ENCODE peak calls at places on chromosome 16, in six cellular contexts. One of them, this sample, is unnamed.

GRCh38 chr16:26762596-26762995 is 304.1 kb upstream of the C16orf82 start:
- DNase-seq in mammary epithelial cell: no peak
- DNase-seq in cardiac muscle cell: no peak
- DNase-seq in pancreas: no peak
- DNase-seq in foreskin keratinocyte: no peak
- DNase-seq in heart left ventricle: no peak
- DNase-seq in this sample: no peak

GRCh38 chr16:22324787-22325597 is 27.8 kb downstream of the POLR3E start:
- DNase-seq in mammary epithelial cell: peak
- DNase-seq in cardiac muscle cell: no peak
- DNase-seq in pancreas: no peak
- DNase-seq in foreskin keratinocyte: no peak
- DNase-seq in heart left ventricle: no peak
- DNase-seq in this sample: no peak

GRCh38 chr16:78749745-78750268 is 650.4 kb downstream of the WWOX start:
- DNase-seq in mammary epithelial cell: no peak
- DNase-seq in cardiac muscle cell: no peak
- DNase-seq in pancreas: no peak
- DNase-seq in foreskin keratinocyte: no peak
- DNase-seq in heart left ventricle: no peak
- DNase-seq in this sample: no peak

GRCh38 chr16:12319464-12320030 is 343.0 kb downstream of the SNX29 start:
- DNase-seq in mammary epithelial cell: no peak
- DNase-seq in cardiac muscle cell: no peak
- DNase-seq in pancreas: no peak
- DNase-seq in foreskin keratinocyte: no peak
- DNase-seq in heart left ventricle: no peak
- DNase-seq in this sample: no peak

GRCh38 chr16:88633684-88634140 is 4.7 kb upstream of the IL17C start:
- DNase-seq in mammary epithelial cell: peak
- DNase-seq in cardiac muscle cell: peak
- DNase-seq in pancreas: no peak
- DNase-seq in foreskin keratinocyte: peak
- DNase-seq in heart left ventricle: peak
- DNase-seq in this sample: no peak

GRCh38 chr16:58076514-58076913 is 51.0 kb downstream of the MMP15 start:
- DNase-seq in mammary epithelial cell: no peak
- DNase-seq in cardiac muscle cell: no peak
- DNase-seq in pancreas: no peak
- DNase-seq in foreskin keratinocyte: no peak
- DNase-seq in heart left ventricle: no peak
- DNase-seq in this sample: no peak

GRCh38 chr16:73565263-73565662 is 517.3 kb upstream of the ZFHX3 start:
- DNase-seq in mammary epithelial cell: no peak
- DNase-seq in cardiac muscle cell: no peak
- DNase-seq in pancreas: no peak
- DNase-seq in foreskin keratinocyte: no peak
- DNase-seq in heart left ventricle: no peak
- DNase-seq in this sample: no peak

GRCh38 chr16:23682181-23682580 is 3.5 kb downstream of the PLK1 start:
- DNase-seq in mammary epithelial cell: no peak
- DNase-seq in cardiac muscle cell: peak
- DNase-seq in pancreas: no peak
- DNase-seq in foreskin keratinocyte: no peak
- DNase-seq in heart left ventricle: no peak
- DNase-seq in this sample: no peak

GRCh38 chr16:15653227-15653626 is 3.2 kb downstream of the NDE1 start:
- DNase-seq in mammary epithelial cell: peak
- DNase-seq in cardiac muscle cell: peak
- DNase-seq in pancreas: no peak
- DNase-seq in foreskin keratinocyte: peak
- DNase-seq in heart left ventricle: no peak
- DNase-seq in this sample: peak

DNA sequence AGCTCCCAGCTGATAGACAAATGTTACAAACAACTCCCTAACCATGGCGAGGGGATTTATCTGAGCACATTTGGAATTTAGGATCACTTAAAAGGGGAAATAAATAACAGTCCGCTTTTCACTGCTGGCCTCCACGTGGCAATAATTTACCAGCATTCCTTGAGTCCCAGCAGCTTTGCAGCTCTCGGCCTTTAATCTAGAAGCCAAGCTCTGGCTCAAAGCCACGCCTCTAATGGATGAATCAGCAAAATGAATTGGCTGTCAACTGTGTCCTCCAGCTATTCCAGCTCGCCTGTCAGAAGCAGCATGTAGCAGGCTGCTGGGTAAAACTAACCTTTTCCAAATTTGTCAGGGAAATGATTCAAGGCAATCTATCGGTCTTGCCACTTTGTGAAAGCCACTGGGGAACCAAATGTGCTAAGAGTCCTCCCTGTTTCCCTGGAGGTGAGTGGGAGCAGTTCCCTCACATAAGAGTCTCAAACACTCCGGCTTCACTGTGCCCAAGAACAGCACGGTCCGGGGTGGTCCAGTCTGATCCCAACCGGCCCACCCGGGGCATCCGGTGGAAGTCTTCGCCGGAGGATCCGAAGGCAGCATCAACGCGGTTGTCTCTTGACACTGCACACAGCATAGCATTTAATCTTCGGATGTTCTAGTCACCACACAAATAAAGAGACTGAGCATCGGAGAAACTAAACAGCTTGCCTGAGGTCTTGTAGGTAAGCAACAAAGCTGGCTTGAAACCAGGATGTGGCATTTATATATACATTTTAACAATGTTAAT is 143.3 kb downstream of the PARN start:
- DNase-seq in mammary epithelial cell: peak
- DNase-seq in cardiac muscle cell: peak
- DNase-seq in pancreas: peak
- DNase-seq in foreskin keratinocyte: peak
- DNase-seq in heart left ventricle: no peak
- DNase-seq in this sample: peak
- TF ChIP-seq CTCF in mammary epithelial cell: no peak
- TF ChIP-seq CTCF in cardiac muscle cell: no peak
- TF ChIP-seq CTCF in pancreas: no peak
- TF ChIP-seq CTCF in foreskin keratinocyte: no peak
- TF ChIP-seq CTCF in heart left ventricle: no peak
- TF ChIP-seq CTCF in this sample: no peak

GRCh38 chr16:14513389-14514107 is 116.5 kb downstream of the PARN start:
- DNase-seq in mammary epithelial cell: no peak
- DNase-seq in cardiac muscle cell: no peak
- DNase-seq in pancreas: no peak
- DNase-seq in foreskin keratinocyte: no peak
- DNase-seq in heart left ventricle: no peak
- DNase-seq in this sample: no peak

GRCh38 chr16:14510939-14511797 is 118.9 kb downstream of the PARN start:
- DNase-seq in mammary epithelial cell: peak
- DNase-seq in cardiac muscle cell: peak
- DNase-seq in pancreas: no peak
- DNase-seq in foreskin keratinocyte: peak
- DNase-seq in heart left ventricle: no peak
- DNase-seq in this sample: peak

GRCh38 chr16:14510581-14510938 is 119.5 kb downstream of the PARN start:
- DNase-seq in mammary epithelial cell: no peak
- DNase-seq in cardiac muscle cell: no peak
- DNase-seq in pancreas: no peak
- DNase-seq in foreskin keratinocyte: no peak
- DNase-seq in heart left ventricle: no peak
- DNase-seq in this sample: no peak

GRCh38 chr16:14509675-14510132 is 120.4 kb downstream of the PARN start:
- DNase-seq in mammary epithelial cell: no peak
- DNase-seq in cardiac muscle cell: peak
- DNase-seq in pancreas: no peak
- DNase-seq in foreskin keratinocyte: no peak
- DNase-seq in heart left ventricle: no peak
- DNase-seq in this sample: no peak

DNA sequence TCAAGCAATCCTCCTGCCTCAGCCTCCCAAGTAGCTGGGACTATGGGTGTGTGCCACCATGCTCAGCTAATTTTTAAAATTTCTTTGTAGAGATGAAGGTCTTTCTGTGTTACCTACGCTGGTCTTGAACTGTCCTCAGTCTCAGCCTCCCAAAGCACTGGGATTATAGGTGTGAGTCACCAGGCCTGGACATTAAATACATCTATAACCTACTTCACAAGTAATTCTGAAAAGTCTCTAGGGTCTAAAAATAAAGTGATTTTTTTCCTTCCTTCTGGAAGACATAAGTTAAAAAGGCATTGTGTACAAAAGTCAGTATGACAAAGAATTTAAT is 118.3 kb downstream of the PARN start:
- DNase-seq in mammary epithelial cell: peak
- DNase-seq in cardiac muscle cell: no peak
- DNase-seq in pancreas: no peak
- DNase-seq in foreskin keratinocyte: peak
- DNase-seq in heart left ventricle: no peak
- DNase-seq in this sample: no peak
- H3K27ac ChIP-seq in mammary epithelial cell: peak
- H3K27ac ChIP-seq in cardiac muscle cell: no peak
- H3K27ac ChIP-seq in pancreas: no peak
- H3K27ac ChIP-seq in foreskin keratinocyte: peak
- H3K27ac ChIP-seq in heart left ventricle: no peak
- H3K27ac ChIP-seq in this sample: peak

DNA sequence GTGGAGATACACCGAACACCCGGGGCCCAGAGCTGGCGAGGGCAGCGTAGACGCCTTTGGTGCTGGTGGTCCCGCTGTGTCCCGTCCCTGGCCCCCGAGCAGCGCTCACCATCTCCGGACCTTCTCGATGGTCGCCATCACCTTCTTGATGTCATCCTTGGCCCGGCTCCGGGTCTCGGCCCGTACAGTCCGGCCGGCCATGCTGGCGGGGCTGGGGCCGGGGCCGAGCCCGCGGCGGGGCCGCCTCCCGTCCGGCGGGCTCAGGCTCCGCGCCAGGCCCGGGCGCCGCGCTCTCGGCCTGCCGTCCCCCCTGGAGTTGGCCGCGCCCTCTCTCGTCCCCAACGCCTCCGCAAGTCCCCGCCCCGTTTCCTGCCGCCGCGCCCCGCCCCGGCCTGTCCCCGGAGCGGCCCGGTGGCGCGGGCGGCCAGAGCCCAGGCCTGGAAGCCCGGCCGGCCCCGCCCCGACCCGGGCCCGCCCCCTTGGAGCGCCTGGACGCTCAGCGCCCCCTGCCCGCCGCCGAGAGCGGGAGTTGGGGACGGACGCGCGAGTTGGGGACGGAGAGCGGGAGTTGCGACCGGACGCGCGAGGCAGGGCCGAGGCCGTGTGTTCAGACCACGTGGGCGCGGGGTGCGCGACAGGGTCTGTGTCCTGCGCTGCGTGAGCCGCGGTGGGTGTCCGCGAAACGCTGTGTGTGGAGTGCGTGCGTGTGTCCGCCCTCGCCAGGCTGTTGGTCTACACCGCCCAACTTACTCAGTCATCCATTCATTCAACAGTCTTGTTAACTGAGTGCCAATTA is at the start of gene BCL7C:
- DNase-seq in mammary epithelial cell: peak
- DNase-seq in cardiac muscle cell: peak
- DNase-seq in pancreas: peak
- DNase-seq in foreskin keratinocyte: peak
- DNase-seq in heart left ventricle: peak
- DNase-seq in this sample: peak
- TF ChIP-seq CTCF in mammary epithelial cell: peak
- TF ChIP-seq CTCF in cardiac muscle cell: peak
- TF ChIP-seq CTCF in pancreas: no peak
- TF ChIP-seq CTCF in foreskin keratinocyte: peak
- TF ChIP-seq CTCF in heart left ventricle: peak
- TF ChIP-seq CTCF in this sample: peak

GRCh38 chr16:17334096-17334495 is 136.7 kb downstream of the XYLT1 start:
- DNase-seq in mammary epithelial cell: peak
- DNase-seq in cardiac muscle cell: no peak
- DNase-seq in pancreas: no peak
- DNase-seq in foreskin keratinocyte: peak
- DNase-seq in heart left ventricle: no peak
- DNase-seq in this sample: peak
- H3K27ac ChIP-seq in mammary epithelial cell: no peak
- H3K27ac ChIP-seq in cardiac muscle cell: no peak
- H3K27ac ChIP-seq in pancreas: no peak
- H3K27ac ChIP-seq in foreskin keratinocyte: no peak
- H3K27ac ChIP-seq in heart left ventricle: no peak
- H3K27ac ChIP-seq in this sample: no peak

DNA sequence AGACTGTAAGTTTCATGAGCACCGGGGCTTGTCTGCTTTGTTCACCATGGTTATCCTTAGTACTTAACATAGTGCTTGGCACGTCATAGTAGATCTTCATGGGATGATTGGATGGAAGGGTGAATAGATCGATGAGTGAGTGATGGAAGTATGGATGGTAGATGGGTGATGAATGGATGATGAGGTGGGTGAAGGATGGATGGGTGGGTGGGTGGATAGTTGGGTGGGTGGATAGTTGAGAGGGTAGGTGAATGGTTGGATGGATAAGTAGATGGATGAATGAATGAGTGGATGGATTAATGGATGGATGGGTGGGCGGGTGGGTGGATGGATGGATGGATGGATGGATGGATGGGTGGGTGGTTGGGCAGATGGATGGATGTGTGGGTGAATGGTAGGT is 133.2 kb upstream of the PLCG2 start:
- DNase-seq in mammary epithelial cell: no peak
- DNase-seq in cardiac muscle cell: no peak
- DNase-seq in pancreas: no peak
- DNase-seq in foreskin keratinocyte: no peak
- DNase-seq in heart left ventricle: no peak
- DNase-seq in this sample: no peak
- TF ChIP-seq CTCF in mammary epithelial cell: no peak
- TF ChIP-seq CTCF in cardiac muscle cell: no peak
- TF ChIP-seq CTCF in pancreas: no peak
- TF ChIP-seq CTCF in foreskin keratinocyte: no peak
- TF ChIP-seq CTCF in heart left ventricle: no peak
- TF ChIP-seq CTCF in this sample: no peak

DNA sequence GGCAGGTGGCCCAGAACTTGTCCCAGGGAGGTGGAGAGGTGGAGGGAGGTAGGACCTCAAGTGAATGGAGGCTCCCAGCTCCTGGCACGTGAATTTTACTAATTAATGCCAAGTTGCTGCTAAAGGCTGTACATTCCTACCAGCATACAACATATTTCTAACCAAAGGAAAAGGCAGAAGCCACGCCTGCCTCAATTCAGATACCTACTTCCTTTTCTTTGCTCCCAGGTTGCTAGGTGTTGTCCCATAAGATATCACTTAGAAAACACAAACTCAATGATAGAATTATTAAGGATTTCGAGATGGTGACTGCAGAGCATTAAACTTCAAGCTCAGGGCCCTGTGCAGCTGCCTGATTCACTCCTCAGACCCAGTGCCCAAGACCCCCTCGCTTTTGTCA is 20.5 kb upstream of the SMPD3 start:
- DNase-seq in mammary epithelial cell: no peak
- DNase-seq in cardiac muscle cell: no peak
- DNase-seq in pancreas: no peak
- DNase-seq in foreskin keratinocyte: no peak
- DNase-seq in heart left ventricle: no peak
- DNase-seq in this sample: no peak
- H3K27ac ChIP-seq in mammary epithelial cell: no peak
- H3K27ac ChIP-seq in cardiac muscle cell: no peak
- H3K27ac ChIP-seq in pancreas: no peak
- H3K27ac ChIP-seq in foreskin keratinocyte: no peak
- H3K27ac ChIP-seq in heart left ventricle: no peak
- H3K27ac ChIP-seq in this sample: no peak

DNA sequence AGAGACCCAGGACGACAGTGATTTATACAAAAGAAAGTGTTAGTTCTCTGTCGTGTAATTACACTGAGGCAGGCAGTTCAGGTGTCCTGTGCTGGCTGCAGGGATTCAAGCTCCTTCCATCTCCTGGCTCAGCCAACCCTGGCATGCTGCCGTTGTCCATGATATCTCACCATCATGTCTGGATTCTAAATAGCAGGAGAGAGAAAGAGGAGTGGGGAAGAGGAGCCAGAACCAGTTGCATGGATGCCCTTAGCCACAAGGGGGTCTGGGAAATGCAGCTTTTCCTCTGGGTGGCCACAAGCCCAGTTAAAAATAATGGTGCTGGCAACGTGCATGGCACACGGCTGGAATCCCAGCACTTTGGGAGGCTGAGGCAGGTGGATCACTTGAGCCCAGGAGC is 9.7 kb downstream of the C16orf54 start:
- DNase-seq in mammary epithelial cell: no peak
- DNase-seq in cardiac muscle cell: peak
- DNase-seq in pancreas: no peak
- DNase-seq in foreskin keratinocyte: no peak
- DNase-seq in heart left ventricle: no peak
- DNase-seq in this sample: no peak
- TF ChIP-seq CTCF in mammary epithelial cell: no peak
- TF ChIP-seq CTCF in cardiac muscle cell: peak
- TF ChIP-seq CTCF in pancreas: no peak
- TF ChIP-seq CTCF in foreskin keratinocyte: no peak
- TF ChIP-seq CTCF in heart left ventricle: no peak
- TF ChIP-seq CTCF in this sample: no peak